ENCODE peak calls at places on chromosome 21, in five cellular contexts. H is SK-N-SH, R is K562, L is GM12878, N is HepG2. A is an unnamed sample.

GRCh38 chr21:20902998-20903397 is 95.2 kb upstream of the NCAM2 start:
- DNase-seq in R (no peak), N (no peak), H (no peak), L (no peak), A (no peak)

GRCh38 chr21:37241426-37241825 is 25.7 kb downstream of the VPS26C start:
- DNase-seq in H (no peak), L (no peak), N (no peak), R (no peak), A (no peak)

GRCh38 chr21:22965455-22966125 is 1967.4 kb downstream of the NCAM2 start:
- DNase-seq in N (no peak), H (no peak), L (no peak), R (no peak), A (no peak)

GRCh38 chr21:17463441-17463840 is 49.4 kb upstream of the CXADR start:
- DNase-seq in R (no peak), H (no peak), N (peak), L (no peak), A (peak)

GRCh38 chr21:45054927-45055612 is 19.3 kb upstream of the ADARB1 start:
- DNase-seq in H (no peak), N (no peak), L (no peak), R (no peak), A (no peak)

GRCh38 chr21:32233055-32233546 is 45.7 kb downstream of the MIS18A start:
- DNase-seq in L (no peak), H (no peak), R (no peak), N (no peak), A (peak)

GRCh38 chr21:36045993-36046392 is 14.3 kb downstream of the SETD4 start:
- DNase-seq in R (no peak), L (no peak), N (no peak), H (no peak), A (peak)

GRCh38 chr21:29499734-29500343 is 201.1 kb downstream of the BACH1 start:
- DNase-seq in L (no peak), H (peak), R (peak), N (peak), A (no peak)

GRCh38 chr21:25589905-25590304 is 17.4 kb downstream of the MRPL39 start:
- DNase-seq in H (no peak), N (no peak), R (no peak), L (no peak), A (no peak)

GRCh38 chr21:46605759-46606426 is 1.0 kb upstream of the S100B start:
- DNase-seq in R (peak), N (no peak), H (no peak), L (peak), A (no peak)

GRCh38 chr21:33736569-33736968 is 94.3 kb downstream of the ITSN1 start:
- DNase-seq in N (no peak), L (no peak), R (no peak), H (no peak), A (no peak)

GRCh38 chr21:27646691-27647090 is 679.8 kb upstream of the ADAMTS5 start:
- DNase-seq in H (no peak), N (no peak), R (no peak), L (no peak), A (no peak)

DNA sequence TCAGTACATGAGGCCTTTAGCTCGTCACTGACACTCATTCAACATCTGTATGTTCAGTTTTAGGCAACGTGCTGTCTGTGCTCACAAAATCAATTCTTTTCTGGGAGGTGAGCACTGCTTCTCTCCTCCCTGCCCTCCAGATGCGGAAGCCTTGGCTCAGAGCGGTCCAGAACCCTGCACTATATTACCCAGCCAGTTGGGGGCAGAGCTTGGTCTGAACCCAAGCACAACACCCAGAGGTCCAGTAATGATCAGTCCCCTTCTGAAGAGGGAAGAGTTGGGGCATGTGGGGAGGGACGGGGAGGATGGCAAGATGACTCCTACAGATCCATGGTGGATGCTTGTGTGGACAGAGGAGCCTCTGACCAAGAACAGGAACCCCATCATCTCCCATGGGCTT is 5.6 kb upstream of the DSCAM start:
- DNase-seq in H (no peak), L (no peak), R (no peak), N (no peak), A (no peak)
- TF ChIP-seq MXI1 in H (no peak), L (no peak), R (no peak), N (no peak), A (no peak)

DNA sequence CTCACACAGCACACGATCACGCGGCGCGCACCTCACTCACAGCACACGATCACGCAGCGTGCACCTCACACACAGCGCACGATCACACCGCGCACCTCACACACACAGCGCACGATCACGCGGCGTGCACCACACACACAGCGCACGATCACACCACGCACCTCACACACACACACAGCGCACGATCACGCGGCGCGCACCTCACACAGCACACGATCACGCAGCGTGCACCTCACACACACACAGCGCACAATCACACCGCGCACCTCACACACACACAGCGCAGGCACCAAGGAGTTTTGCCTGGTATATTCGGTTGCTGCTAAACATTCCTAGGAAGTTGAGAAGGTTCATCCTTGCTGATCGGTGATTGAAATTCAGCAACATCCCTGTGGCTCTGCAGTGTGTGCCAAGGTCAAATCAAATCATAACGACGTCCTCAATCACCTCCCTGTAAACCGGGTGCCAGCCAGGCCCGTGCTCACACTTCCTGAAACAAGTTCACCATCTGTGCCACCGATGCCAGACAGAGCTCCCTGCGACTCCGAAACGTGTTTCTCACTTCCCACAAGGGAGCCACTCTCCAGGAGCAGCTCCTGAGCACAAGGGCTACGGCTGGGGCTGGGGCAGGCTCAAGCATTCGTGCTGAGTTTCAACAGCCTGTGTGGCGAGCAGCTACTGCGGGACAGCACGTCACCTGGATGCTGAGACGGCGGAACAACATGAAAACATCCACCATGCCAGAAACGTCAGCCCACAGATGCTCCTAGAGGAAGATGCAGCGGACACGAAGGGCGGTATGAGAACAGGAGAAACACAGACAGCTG is 30.2 kb downstream of the WDR4 start:
- DNase-seq in L (no peak), H (no peak), N (no peak), R (no peak), A (no peak)
- TF ChIP-seq MXI1 in L (no peak), H (no peak), N (no peak), R (no peak), A (no peak)

GRCh38 chr21:15797577-15798363 is 68.0 kb downstream of the USP25 start:
- DNase-seq in L (no peak), H (no peak), R (no peak), N (no peak), A (no peak)
- TF ChIP-seq MXI1 in L (no peak), H (no peak), R (no peak), N (no peak), A (no peak)

GRCh38 chr21:41256771-41257702 is 59.6 kb upstream of the FAM3B start:
- DNase-seq in L (no peak), N (no peak), H (no peak), R (no peak), A (no peak)

GRCh38 chr21:41250519-41250918 is 66.1 kb upstream of the FAM3B start:
- DNase-seq in R (no peak), H (no peak), L (no peak), N (no peak), A (peak)

GRCh38 chr21:41255190-41255589 is 61.4 kb upstream of the FAM3B start:
- DNase-seq in L (no peak), R (no peak), H (no peak), N (no peak), A (no peak)

GRCh38 chr21:41251961-41252642 is 64.5 kb upstream of the FAM3B start:
- DNase-seq in N (no peak), L (no peak), H (no peak), R (no peak), A (peak)

GRCh38 chr21:41254090-41254700 is 62.4 kb upstream of the FAM3B start:
- DNase-seq in L (no peak), N (no peak), H (no peak), R (no peak), A (peak)
- TF ChIP-seq MXI1 in L (no peak), N (no peak), H (no peak), R (no peak), A (no peak)

GRCh38 chr21:43735236-43736091 is 16.5 kb downstream of the PDXK start:
- DNase-seq in L (no peak), R (no peak), H (no peak), N (no peak), A (no peak)

GRCh38 chr21:43733529-43734071 is 14.7 kb downstream of the PDXK start:
- DNase-seq in R (no peak), H (no peak), N (no peak), L (no peak), A (peak)

GRCh38 chr21:43734830-43735229 is 15.9 kb downstream of the PDXK start:
- DNase-seq in N (no peak), R (no peak), L (no peak), H (no peak), A (peak)

GRCh38 chr21:43733060-43733459 is 14.1 kb downstream of the PDXK start:
- DNase-seq in R (no peak), N (no peak), H (no peak), L (no peak), A (no peak)

GRCh38 chr21:43734131-43734634 is 15.3 kb downstream of the PDXK start:
- DNase-seq in H (no peak), N (no peak), L (no peak), R (no peak), A (no peak)
- TF ChIP-seq MXI1 in H (no peak), N (no peak), L (no peak), R (no peak), A (no peak)

GRCh38 chr21:31180256-31181088 is 142.2 kb upstream of the KRTAP19-8 start:
- DNase-seq in N (peak), H (peak), R (peak), L (no peak), A (peak)
- TF ChIP-seq MXI1 in N (no peak), H (no peak), R (no peak), L (no peak), A (no peak)

DNA sequence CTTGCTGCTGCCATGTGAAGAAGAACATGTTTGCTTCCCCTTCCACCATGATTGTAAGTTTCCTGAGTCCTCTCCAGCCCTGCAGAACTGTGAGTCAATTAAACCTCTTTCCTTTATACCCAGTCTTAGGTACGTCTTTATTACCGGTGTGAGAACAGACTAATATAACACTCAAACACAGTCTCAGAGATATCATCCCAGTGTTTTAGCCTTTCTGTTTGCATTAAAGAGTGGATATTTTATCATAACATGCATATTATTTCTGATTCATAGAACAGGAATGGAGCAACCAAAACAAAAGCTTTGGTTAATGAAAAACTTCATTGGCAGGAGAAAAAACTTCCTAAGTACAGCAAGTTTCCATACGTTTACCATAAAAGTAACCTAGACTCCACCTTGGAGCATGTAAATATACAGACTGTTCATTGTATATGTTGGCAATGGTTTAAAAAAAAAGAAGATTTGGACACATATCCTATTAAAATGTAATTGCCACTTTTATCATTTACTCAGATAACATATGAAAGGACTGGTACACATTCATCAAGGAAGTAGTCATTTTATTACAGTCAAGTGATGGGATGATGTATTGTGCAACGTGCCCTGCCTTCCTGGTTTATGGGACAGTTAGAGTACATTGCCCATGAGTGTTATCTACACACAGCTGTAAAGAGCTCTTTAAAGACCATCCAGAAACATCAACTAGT is 144.8 kb downstream of the ETS2 start:
- DNase-seq in L (no peak), N (no peak), H (no peak), R (no peak), A (peak)
- TF ChIP-seq MXI1 in L (no peak), N (no peak), H (no peak), R (no peak), A (no peak)

GRCh38 chr21:15928686-15929085 is 198.9 kb downstream of the USP25 start:
- DNase-seq in L (no peak), N (no peak), H (no peak), R (no peak), A (no peak)

GRCh38 chr21:15928196-15928595 is 198.4 kb downstream of the USP25 start:
- DNase-seq in H (no peak), R (no peak), N (no peak), L (no peak), A (no peak)

GRCh38 chr21:15935530-15935929 is 205.7 kb downstream of the USP25 start:
- DNase-seq in H (no peak), N (no peak), L (no peak), R (no peak), A (no peak)

GRCh38 chr21:15929536-15929935 is 199.8 kb downstream of the USP25 start:
- DNase-seq in R (no peak), N (no peak), H (no peak), L (no peak), A (no peak)

GRCh38 chr21:15932681-15933200 is 203.0 kb downstream of the USP25 start:
- DNase-seq in L (no peak), N (no peak), H (no peak), R (no peak), A (no peak)
- TF ChIP-seq MXI1 in L (no peak), N (no peak), H (no peak), R (no peak), A (no peak)

GRCh38 chr21:43287111-43287973 is 118.5 kb downstream of the CRYAA start:
- DNase-seq in L (peak), R (peak), H (no peak), N (no peak), A (no peak)
- TF ChIP-seq MXI1 in L (no peak), R (no peak), H (no peak), N (no peak), A (no peak)

GRCh38 chr21:43331962-43332458 is 94.9 kb downstream of the SIK1 start:
- DNase-seq in L (no peak), R (no peak), H (no peak), N (no peak), A (peak)
- TF ChIP-seq MXI1 in L (no peak), R (no peak), H (no peak), N (no peak), A (peak)